ENCODE peak calls at places on chromosomes 1 and 21, in six cellular contexts. U, J, H, B, A and G are unnamed samples. For H3K27me3, the result is how much of the 10 kb centered on the place peaks cover.

GRCh38 chr1:37473431-37474050 is 839 bp upstream of the ZC3H12A start:
- DNase-seq in U (peak), J (no peak), H (no peak), B (peak), A (no peak), G (no peak)

GRCh38 chr1:241767737-241768136 is 80.3 kb upstream of the EXO1 start:
- DNase-seq in U (no peak), J (no peak), H (no peak), B (no peak), A (no peak), G (no peak)

GRCh38 chr1:116232989-116233514 is 121.9 kb downstream of the MAB21L3 start:
- DNase-seq in U (no peak), J (no peak), H (no peak), B (no peak), A (no peak), G (no peak)

GRCh38 chr1:39170731-39171375 is 33.6 kb upstream of the MACF1 start:
- DNase-seq in U (no peak), J (no peak), H (no peak), B (no peak), A (no peak), G (no peak)

GRCh38 chr1:21334214-21335087 is 44.2 kb upstream of the ECE1 start:
- DNase-seq in U (peak), J (peak), H (peak), B (peak), A (peak), G (peak)

GRCh38 chr1:212040629-212041028 is 5.1 kb downstream of the DTL start:
- DNase-seq in U (no peak), J (no peak), H (no peak), B (peak), A (no peak), G (no peak)

GRCh38 chr21:18549214-18549905 is 145.8 kb upstream of the TMPRSS15 start:
- DNase-seq in U (no peak), J (no peak), H (no peak), B (peak), A (no peak), G (no peak)

GRCh38 chr21:14686466-14687276 is 140.6 kb upstream of the SAMSN1 start:
- DNase-seq in U (no peak), J (no peak), H (no peak), B (no peak), A (no peak), G (no peak)

GRCh38 chr1:214864896-214865688 is 217.4 kb upstream of the KCNK2 start:
- DNase-seq in U (no peak), J (no peak), H (no peak), B (no peak), A (no peak), G (no peak)

GRCh38 chr1:224730950-224731349 is 114.8 kb downstream of the CNIH3 start:
- DNase-seq in U (no peak), J (no peak), H (no peak), B (no peak), A (no peak), G (no peak)

GRCh38 chr1:235919797-235920475 is 53.2 kb upstream of the LYST start:
- DNase-seq in U (no peak), J (no peak), H (no peak), B (peak), A (no peak), G (no peak)

GRCh38 chr1:226601456-226601855 is 52.9 kb downstream of the STUM start:
- DNase-seq in U (no peak), J (no peak), H (no peak), B (no peak), A (no peak), G (no peak)

GRCh38 chr1:12134716-12135115 is 32.1 kb upstream of the TNFRSF1B start:
- DNase-seq in U (no peak), J (no peak), H (no peak), B (no peak), A (no peak), G (no peak)

GRCh38 chr1:53343831-53344668 is 16.2 kb upstream of the LRP8 start:
- DNase-seq in U (peak), J (no peak), H (no peak), B (no peak), A (no peak), G (no peak)

GRCh38 chr21:36156815-36157670 is at the start of gene DOP1B:
- DNase-seq in U (no peak), J (no peak), H (peak), B (peak), A (no peak), G (no peak)

GRCh38 chr21:36156339-36156814 is 247 bp upstream of the DOP1B start:
- DNase-seq in U (peak), J (peak), H (peak), B (peak), A (peak), G (peak)

GRCh38 chr21:36160850-36161178 is 4.2 kb downstream of the DOP1B start:
- DNase-seq in U (no peak), J (no peak), H (no peak), B (no peak), A (no peak), G (no peak)

GRCh38 chr21:36159356-36159921 is 2.8 kb downstream of the DOP1B start:
- DNase-seq in U (no peak), J (no peak), H (peak), B (no peak), A (no peak), G (no peak)

DNA sequence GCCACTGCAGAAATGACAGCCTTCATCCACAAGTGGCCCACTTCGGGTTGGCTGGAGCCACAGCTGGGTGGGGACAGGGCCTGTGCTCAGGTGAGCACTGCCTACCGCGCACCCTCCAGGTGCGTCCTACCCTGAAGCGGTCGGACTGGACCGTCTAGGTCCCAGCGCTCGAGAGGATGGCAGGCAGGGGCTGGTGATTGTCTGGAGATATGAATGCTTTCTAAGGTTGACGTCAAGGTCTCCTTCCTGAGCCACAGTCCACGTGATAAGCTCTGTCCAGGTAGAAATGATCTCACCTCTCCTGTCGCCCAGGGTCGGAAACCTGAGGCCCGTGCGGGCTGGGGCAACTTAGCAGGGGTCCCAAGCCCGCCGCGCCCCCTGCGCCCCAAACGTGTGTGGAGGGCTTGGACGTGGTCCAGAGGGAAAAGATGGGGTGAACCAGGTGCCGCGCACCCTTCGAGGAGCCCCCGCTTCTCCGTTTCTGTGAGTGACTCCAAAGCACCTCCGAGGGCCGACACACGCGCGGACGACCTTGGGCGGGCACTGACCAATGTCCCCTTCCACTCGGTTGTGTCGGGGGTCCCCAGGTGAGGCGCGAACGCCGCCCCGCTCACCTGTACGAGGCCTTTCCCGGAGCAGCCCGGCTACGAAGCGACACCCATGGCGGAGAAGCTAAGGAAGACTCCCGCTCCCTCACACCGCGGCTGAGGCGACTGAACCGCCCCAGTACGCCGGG is 853 bp upstream of the DOP1B start:
- DNase-seq in U (peak), J (no peak), H (peak), B (no peak), A (no peak), G (no peak)
- TF ChIP-seq POLR2A in U (peak), J (peak), H (peak), B (no peak), A (peak), G (peak)

DNA sequence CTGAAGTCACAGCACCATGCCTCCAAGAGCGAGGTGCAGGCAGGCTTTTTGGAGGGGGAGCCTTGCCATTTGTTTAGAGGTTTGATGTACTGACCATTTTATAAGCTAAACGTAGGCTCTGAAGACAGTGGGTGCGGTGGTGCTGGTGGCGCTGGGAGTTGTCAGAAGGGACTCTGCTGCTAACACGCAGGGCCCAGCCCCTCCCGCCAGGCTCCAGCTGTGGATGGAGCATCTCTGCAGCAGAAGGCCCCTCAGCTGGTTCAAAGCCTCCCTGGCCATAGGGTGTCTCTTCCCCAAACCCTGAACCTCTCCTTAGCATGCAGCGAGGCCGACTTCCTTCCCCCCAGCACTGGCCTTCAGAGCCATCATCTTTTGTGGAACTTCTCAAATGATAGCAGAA is 105.3 kb downstream of the AJAP1 start:
- DNase-seq in U (no peak), J (no peak), H (no peak), B (no peak), A (no peak), G (no peak)
- H3K27me3 ChIP-seq in U (under half), J (under half), H (under half), B (under half), A (under half), G (under half)

DNA sequence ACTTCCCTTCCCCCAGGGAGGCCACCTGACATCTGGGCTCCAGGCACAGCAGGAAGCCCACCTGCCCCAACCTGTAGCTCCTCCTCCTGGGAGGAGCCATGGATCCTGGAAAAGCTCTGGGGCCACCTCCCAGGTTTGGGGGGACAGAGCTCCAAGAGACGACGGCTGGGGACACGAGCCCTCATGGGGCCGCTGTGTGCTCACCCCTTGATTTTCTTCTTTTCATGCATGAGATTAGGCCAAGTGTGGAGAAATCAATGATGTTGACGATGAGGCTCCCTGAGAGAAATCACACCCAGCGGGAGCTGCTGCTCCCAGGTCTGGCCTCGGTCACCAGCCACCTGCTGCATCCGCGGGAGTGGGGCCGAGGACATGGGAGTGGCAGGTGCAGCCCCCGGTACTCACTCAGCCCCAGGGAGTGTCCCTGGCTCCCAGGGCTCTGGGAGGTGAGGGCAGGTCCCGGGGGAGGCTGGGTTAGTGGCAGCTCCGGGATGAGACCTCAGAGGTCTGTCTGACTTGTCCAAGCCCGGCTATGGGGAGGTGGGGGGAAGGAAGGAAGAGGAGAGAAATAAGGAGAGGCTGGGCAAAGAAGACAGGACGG is 8.7 kb downstream of the TNFRSF14 start:
- DNase-seq in U (no peak), J (no peak), H (no peak), B (no peak), A (no peak), G (no peak)
- TF ChIP-seq POLR2A in U (no peak), J (no peak), H (peak), B (no peak), A (no peak), G (no peak)

DNA sequence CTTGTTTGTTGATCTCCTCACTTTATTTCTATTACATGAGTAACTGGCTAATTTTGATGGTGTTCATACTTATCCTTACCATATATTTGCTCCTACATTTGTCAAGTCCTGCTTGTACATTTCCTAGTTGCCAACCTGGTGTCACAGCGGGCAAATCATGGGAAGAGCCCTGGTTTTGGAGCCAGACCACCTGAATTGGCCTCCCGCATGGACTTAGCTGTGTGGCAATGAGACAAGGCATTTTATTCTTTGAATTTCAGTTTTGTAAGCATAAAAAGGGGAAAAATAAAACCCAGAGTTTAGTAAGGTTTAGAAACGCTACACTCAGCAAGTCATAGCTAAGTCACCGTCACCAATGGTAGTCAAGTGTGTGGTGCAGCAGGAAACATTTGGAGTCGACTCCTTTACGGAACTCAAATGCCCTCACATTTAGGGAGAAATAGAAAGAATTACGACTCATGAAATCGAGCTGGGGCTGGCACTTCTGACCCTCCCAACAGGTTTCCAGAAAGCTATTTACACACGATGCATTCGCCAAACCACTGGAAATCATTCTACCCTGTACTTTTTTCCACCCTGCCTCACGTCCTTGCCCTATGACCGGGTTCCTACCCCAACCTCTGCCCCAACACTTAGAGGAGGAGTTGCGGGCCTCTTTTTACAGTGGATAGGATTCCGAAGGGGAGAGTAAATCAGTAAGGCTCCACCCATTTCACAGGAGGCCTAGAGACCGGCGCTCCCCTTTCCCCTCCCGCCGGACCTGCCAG is 492 bp upstream of the PGM1 start:
- DNase-seq in U (no peak), J (no peak), H (peak), B (no peak), A (no peak), G (no peak)
- H3K27me3 ChIP-seq in U (under half), J (under half), H (under half), B (under half), A (under half), G (under half)

DNA sequence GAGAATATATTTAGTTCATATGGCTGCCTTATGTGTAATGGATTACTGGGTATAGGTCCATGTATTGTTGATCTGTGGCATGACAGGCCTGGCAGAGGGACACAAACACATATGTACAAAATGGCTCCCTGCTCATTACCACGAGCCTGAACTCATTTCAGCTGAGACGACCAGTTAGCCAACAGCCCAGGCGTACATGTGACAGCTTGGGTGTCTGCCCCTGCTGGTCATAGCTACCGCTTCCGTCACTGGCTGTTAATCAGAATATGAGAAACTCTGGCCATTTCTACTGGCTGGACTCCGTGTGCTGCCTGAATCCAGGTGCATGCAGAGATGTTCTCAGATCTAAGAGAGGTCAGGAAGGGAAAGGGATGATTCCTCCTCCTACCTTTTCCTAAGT is 144.4 kb downstream of the PBX1 start:
- DNase-seq in U (no peak), J (no peak), H (no peak), B (no peak), A (no peak), G (peak)
- TF ChIP-seq POLR2A in U (no peak), J (no peak), H (no peak), B (no peak), A (no peak), G (no peak)

DNA sequence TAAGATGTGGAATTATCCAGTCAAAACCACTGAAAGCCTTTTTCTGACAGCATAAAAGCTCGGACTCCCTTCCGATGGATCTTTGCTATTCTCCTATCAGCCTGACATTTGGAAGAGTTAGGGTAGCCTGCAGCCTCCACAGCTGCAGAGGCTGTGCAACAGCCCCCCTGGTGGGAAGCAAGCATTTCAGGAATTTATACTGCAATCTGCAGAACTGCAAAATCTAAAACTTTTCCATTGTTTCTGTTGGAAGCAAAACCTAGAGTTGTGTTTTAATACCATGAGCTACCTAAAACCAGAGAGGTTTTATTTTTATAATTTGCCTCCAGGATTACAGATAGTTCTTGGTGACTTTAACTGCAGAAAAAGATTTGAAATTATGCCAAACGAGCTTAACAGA is 64.5 kb downstream of the PRDM2 start:
- DNase-seq in U (no peak), J (no peak), H (no peak), B (no peak), A (no peak), G (no peak)
- H3K27me3 ChIP-seq in U (under half), J (under half), H (under half), B (under half), A (under half), G (under half)

GRCh38 chr1:1399187-1399869 is at the start of gene CCNL2:
- DNase-seq in U (peak), J (peak), H (peak), B (peak), A (peak), G (peak)

GRCh38 chr1:1398677-1399186 is 403 bp downstream of the CCNL2 start:
- DNase-seq in U (no peak), J (no peak), H (no peak), B (no peak), A (no peak), G (no peak)

GRCh38 chr1:1401457-1402010 is 2.4 kb upstream of the CCNL2 start:
- DNase-seq in U (no peak), J (no peak), H (no peak), B (no peak), A (no peak), G (no peak)

GRCh38 chr1:1400576-1401456 is 1.7 kb upstream of the CCNL2 start:
- DNase-seq in U (no peak), J (no peak), H (no peak), B (no peak), A (no peak), G (no peak)

GRCh38 chr1:1399870-1400575 is 888 bp upstream of the CCNL2 start:
- DNase-seq in U (peak), J (no peak), H (no peak), B (no peak), A (no peak), G (no peak)
- TF ChIP-seq POLR2A in U (no peak), J (no peak), H (no peak), B (peak), A (no peak), G (no peak)

GRCh38 chr21:31538821-31539220 is 120.7 kb upstream of the SOD1 start:
- DNase-seq in U (no peak), J (no peak), H (no peak), B (no peak), A (no peak), G (no peak)

GRCh38 chr21:31543191-31543590 is 116.3 kb upstream of the SOD1 start:
- DNase-seq in U (peak), J (peak), H (no peak), B (no peak), A (no peak), G (no peak)

GRCh38 chr21:31536138-31536537 is 123.4 kb upstream of the SOD1 start:
- DNase-seq in U (no peak), J (no peak), H (no peak), B (no peak), A (no peak), G (no peak)

GRCh38 chr21:31537872-31538576 is 121.5 kb upstream of the SOD1 start:
- DNase-seq in U (no peak), J (no peak), H (no peak), B (no peak), A (no peak), G (no peak)
- H3K27me3 ChIP-seq in U (under half), J (under half), H (under half), B (under half), A (under half), G (under half)

DNA sequence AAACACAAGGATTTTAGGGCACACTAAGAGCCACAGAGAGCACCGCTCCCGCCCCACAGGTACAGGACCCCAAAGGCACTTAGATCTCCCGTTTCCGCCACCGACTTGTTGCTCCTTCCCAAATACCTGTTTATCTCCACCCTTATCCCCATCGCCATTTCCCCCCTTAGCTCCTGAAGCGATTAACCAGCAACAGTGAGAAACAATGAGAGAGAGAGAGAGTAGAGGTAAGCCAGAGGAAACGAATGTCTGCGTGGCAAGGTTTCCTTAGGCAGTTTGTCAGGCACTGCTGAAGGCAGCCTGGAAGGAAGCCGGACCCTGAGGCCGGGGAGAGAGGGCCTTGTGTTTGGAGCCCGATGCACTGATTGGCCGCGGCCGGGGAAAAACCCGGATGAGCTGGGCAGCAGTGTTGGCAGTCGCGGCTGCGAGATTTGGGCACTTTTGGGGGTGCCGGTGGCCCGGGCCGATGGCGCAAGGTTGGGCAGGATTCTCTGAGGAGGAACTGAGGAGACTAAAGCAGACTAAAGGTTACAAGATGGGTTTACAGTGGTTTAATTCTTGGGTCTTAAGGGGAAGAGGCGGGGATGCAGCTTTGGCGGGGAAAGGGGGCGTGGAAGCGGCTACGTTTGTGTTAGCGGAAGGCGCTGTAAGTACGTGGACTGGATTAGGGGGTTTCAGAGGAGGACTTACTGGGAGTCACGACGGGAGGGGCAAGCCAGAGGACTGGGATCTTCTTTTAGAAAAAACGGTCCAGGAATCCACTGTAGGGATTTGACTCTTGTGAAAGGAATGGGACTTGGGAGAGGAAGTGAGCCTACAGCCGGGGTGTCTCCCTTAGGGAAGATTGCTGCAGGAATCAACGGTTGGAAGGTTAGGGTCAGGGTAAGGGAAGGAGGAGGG is at the start of gene GORAB:
- DNase-seq in U (peak), J (peak), H (peak), B (peak), A (peak), G (peak)
- TF ChIP-seq POLR2A in U (peak), J (peak), H (peak), B (peak), A (peak), G (peak)